ENCODE peak calls at places on chromosomes 2 and 18, in nine cellular contexts. H, S, G, U, W, Z, Q, A and T are unnamed samples.

GRCh38 chr2:215660687-215661086 is 224.8 kb upstream of the FN1 start:
- DNase-seq in A (no peak), W (no peak), Q (no peak), H (no peak), Z (no peak), U (no peak), S (no peak), G (no peak), T (no peak)

GRCh38 chr2:240905176-240905781 is 857 bp upstream of the CROCC2 start:
- DNase-seq in G (no peak), U (no peak), Z (no peak), W (peak; percentile 75), Q (no peak), A (no peak), H (no peak), S (peak; percentile 46), T (no peak)

GRCh38 chr18:45567123-45567522 is 48.2 kb upstream of the SLC14A2 start:
- DNase-seq in Q (no peak), U (no peak), Z (no peak), H (peak; percentile 67), S (no peak), A (no peak), G (no peak), W (no peak), T (no peak)

GRCh38 chr2:239936838-239937581 is 88.1 kb downstream of the NDUFA10 start:
- DNase-seq in Z (no peak), Q (no peak), W (no peak), H (peak; percentile 57), U (no peak), S (peak; percentile 19), A (no peak), G (peak; percentile 54), T (no peak)

GRCh38 chr2:163552758-163553157 is 183.1 kb downstream of the FIGN start:
- DNase-seq in Z (no peak), G (no peak), Q (no peak), U (no peak), A (no peak), H (no peak), W (no peak), S (no peak), T (no peak)

GRCh38 chr18:7945882-7946281 is 378.8 kb downstream of the PTPRM start:
- DNase-seq in W (no peak), G (peak; percentile 69), Z (no peak), Q (no peak), S (no peak), U (no peak), H (no peak), A (peak; percentile 33), T (no peak)

GRCh38 chr2:6203297-6203959 is 511.2 kb downstream of the SOX11 start:
- DNase-seq in H (no peak), W (no peak), Q (no peak), U (no peak), G (no peak), A (no peak), Z (no peak), S (no peak), T (no peak)

GRCh38 chr2:54606393-54606973 is 117.0 kb upstream of the EML6 start:
- DNase-seq in H (no peak), W (no peak), G (no peak), Q (no peak), Z (no peak), A (no peak), S (no peak), U (no peak), T (no peak)

GRCh38 chr2:29215739-29216608 is 100.8 kb downstream of the CLIP4 start:
- DNase-seq in U (no peak), Q (no peak), S (no peak), W (peak; percentile 44), G (peak; percentile 50), Z (peak; percentile 10), H (peak; percentile 58), A (no peak), T (no peak)

GRCh38 chr2:239693761-239694415 is 293.1 kb upstream of the HDAC4 start:
- DNase-seq in A (no peak), W (no peak), Z (no peak), G (no peak), Q (no peak), U (no peak), H (peak; percentile 62), S (no peak), T (peak; percentile 74)

GRCh38 chr2:45153126-45153525 is 143.9 kb upstream of the SIX2 start:
- DNase-seq in W (no peak), Z (no peak), Q (no peak), U (no peak), H (no peak), S (no peak), A (no peak), G (no peak), T (no peak)

GRCh38 chr2:39743170-39743851 is 35.7 kb downstream of the THUMPD2 start:
- DNase-seq in H (no peak), G (no peak), A (no peak), U (no peak), Q (no peak), Z (no peak), W (no peak), S (no peak), T (no peak)

GRCh38 chr2:66790651-66791181 is 355.8 kb downstream of the MEIS1 start:
- DNase-seq in W (no peak), G (peak; percentile 76), Z (no peak), A (no peak), Q (no peak), U (no peak), H (no peak), S (no peak), T (no peak)

GRCh38 chr2:31688282-31688681 is 107.5 kb upstream of the SRD5A2 start:
- DNase-seq in U (peak; percentile 45), S (no peak), A (no peak), G (no peak), Q (no peak), H (no peak), Z (no peak), W (no peak), T (no peak)

GRCh38 chr2:121748202-121748601 is 7.2 kb upstream of the TSN start:
- DNase-seq in S (no peak), Q (no peak), H (no peak), W (no peak), Z (no peak), A (peak; percentile 55), U (peak; percentile 13), G (no peak), T (no peak)

GRCh38 chr2:138333121-138333520 is 168.4 kb upstream of the SPOPL start:
- DNase-seq in W (no peak), Z (no peak), A (no peak), H (no peak), S (no peak), U (no peak), Q (no peak), G (no peak), T (no peak)

GRCh38 chr2:69310267-69310666 is 76.8 kb downstream of the GFPT1 start:
- DNase-seq in W (peak; percentile 24), Q (no peak), G (no peak), H (no peak), U (no peak), A (no peak), S (no peak), Z (no peak), T (no peak)

GRCh38 chr2:230738924-230739323 is 26.3 kb downstream of the CAB39 start:
- DNase-seq in A (peak; percentile 85), Z (no peak), S (no peak), W (no peak), H (no peak), G (no peak), U (no peak), Q (no peak), T (no peak)

GRCh38 chr18:56568986-56569385 is 69.4 kb downstream of the TXNL1 start:
- DNase-seq in U (no peak), W (no peak), H (no peak), A (no peak), Z (no peak), G (no peak), Q (no peak), S (no peak), T (no peak)

GRCh38 chr18:10070581-10071000 is 156.8 kb downstream of the VAPA start:
- DNase-seq in A (no peak), Q (no peak), Z (no peak), H (no peak), S (no peak), W (no peak), U (no peak), G (no peak), T (no peak)

GRCh38 chr2:217792611-217793527 is 209.9 kb downstream of the TNS1 start:
- DNase-seq in Q (no peak), H (no peak), W (no peak), A (peak; percentile 64), G (no peak), S (no peak), U (no peak), Z (peak; percentile 16), T (peak; percentile 60)

GRCh38 chr18:26685438-26686173 is 137.3 kb upstream of the KCTD1 start:
- DNase-seq in W (no peak), H (no peak), A (peak; percentile 1), Z (peak; percentile 14), S (no peak), Q (no peak), G (no peak), U (no peak), T (peak; percentile 57)

GRCh38 chr2:208012449-208012848 is 12.9 kb downstream of the PLEKHM3 start:
- DNase-seq in Q (peak; percentile 27), W (no peak), A (no peak), G (no peak), Z (no peak), U (no peak), S (peak; percentile 39), H (no peak), T (no peak)
- TF ChIP-seq EP300 in Q (no peak), W (no peak), A (no peak), G (no peak), Z (no peak), U (peak; percentile 39), S (no peak), H (no peak), T (no peak)

GRCh38 chr18:70377317-70377799 is 88.5 kb downstream of the SOCS6 start:
- DNase-seq in G (no peak), A (peak; percentile 93), Z (peak; percentile 22), H (no peak), W (no peak), U (no peak), Q (no peak), S (no peak), T (no peak)
- TF ChIP-seq POLR2AphosphoS5 in G (no peak), A (no peak), Z (no peak), H (no peak), W (no peak), U (no peak), Q (no peak), S (no peak), T (no peak)

DNA sequence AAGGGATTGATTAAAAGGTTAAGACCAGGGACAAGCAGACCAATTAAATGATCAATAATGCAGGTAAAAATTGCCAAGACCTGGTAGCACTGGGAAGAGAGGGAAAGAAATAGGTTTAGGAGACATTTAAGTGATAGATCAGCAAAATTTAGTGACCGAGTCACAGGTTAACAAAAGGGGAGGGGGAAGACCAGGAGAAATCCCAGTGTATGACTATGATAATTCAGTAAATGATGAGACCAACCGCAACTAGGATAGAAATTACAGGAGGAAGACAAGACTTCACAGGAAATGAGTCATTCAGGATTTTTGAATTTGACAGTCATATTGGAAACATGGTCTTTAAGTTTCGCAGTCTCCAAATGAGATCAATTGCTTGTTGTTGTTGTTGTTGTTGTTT is 62.9 kb downstream of the COBLL1 start:
- DNase-seq in U (no peak), G (no peak), H (no peak), A (no peak), Z (no peak), W (no peak), S (no peak), Q (no peak), T (no peak)
- H3K27ac ChIP-seq in U (no peak overlapping the region), G (no peak overlapping the region), H (no peak overlapping the region), A (no peak overlapping the region), Z (no peak overlapping the region), W (peak overlapping the region; percentile 45), S (peak overlapping the region; percentile 1), Q (no peak overlapping the region), T (peak overlapping the region; percentile 37)

GRCh38 chr2:85922210-85922609 is 33.4 kb upstream of the ST3GAL5 start:
- DNase-seq in A (no peak), H (no peak), U (no peak), G (no peak), Q (no peak), Z (no peak), S (no peak), W (no peak), T (no peak)
- TF ChIP-seq EP300 in A (no peak), H (no peak), U (no peak), G (no peak), Q (no peak), Z (no peak), S (no peak), W (no peak), T (no peak)